ENCODE peak calls at places on chromosomes 1 and 21, in five cellular contexts. G is suprapubic skin, D is psoas muscle, R is IMR-90, H is tibial artery. P is an unnamed sample.

GRCh38 chr21:35565204-35565611 is 495.1 kb downstream of the SETD4 start:
- DNase-seq in G (no peak), D (peak), R (peak), H (peak), P (no peak)

GRCh38 chr21:45549670-45550463 is 7.6 kb upstream of the SLC19A1 start:
- DNase-seq in G (peak), D (no peak), R (no peak), H (peak), P (peak)

GRCh38 chr1:226001852-226002666 is 2.9 kb upstream of the SDE2 start:
- DNase-seq in G (peak), D (peak), R (no peak), H (peak), P (peak)

GRCh38 chr1:219927298-219927955 is 930 bp downstream of the SLC30A10 start:
- DNase-seq in G (no peak), D (no peak), R (no peak), H (no peak), P (no peak)

GRCh38 chr1:220786337-220787068 is at the start of gene MTARC1:
- DNase-seq in G (no peak), D (peak), R (no peak), H (peak), P (peak)

GRCh38 chr21:39020751-39021474 is 162.3 kb downstream of the PSMG1 start:
- DNase-seq in G (no peak), D (no peak), R (peak), H (no peak), P (peak)

GRCh38 chr1:85654066-85654782 is 54.0 kb downstream of the ZNHIT6 start:
- DNase-seq in G (no peak), D (no peak), R (peak), H (no peak), P (no peak)

GRCh38 chr1:21567241-21568005 is 58.2 kb downstream of the ALPL start:
- DNase-seq in G (no peak), D (no peak), R (peak), H (no peak), P (no peak)

GRCh38 chr1:65846911-65847310 is 54.2 kb downstream of the PDE4B start:
- DNase-seq in G (no peak), D (no peak), R (no peak), H (no peak), P (no peak)

GRCh38 chr1:10787274-10787673 is 9.2 kb downstream of the CASZ1 start:
- DNase-seq in G (no peak), D (no peak), R (no peak), H (no peak), P (no peak)

GRCh38 chr1:96361251-96361856 is 360.2 kb upstream of the PTBP2 start:
- DNase-seq in G (no peak), D (no peak), R (no peak), H (no peak), P (no peak)

DNA sequence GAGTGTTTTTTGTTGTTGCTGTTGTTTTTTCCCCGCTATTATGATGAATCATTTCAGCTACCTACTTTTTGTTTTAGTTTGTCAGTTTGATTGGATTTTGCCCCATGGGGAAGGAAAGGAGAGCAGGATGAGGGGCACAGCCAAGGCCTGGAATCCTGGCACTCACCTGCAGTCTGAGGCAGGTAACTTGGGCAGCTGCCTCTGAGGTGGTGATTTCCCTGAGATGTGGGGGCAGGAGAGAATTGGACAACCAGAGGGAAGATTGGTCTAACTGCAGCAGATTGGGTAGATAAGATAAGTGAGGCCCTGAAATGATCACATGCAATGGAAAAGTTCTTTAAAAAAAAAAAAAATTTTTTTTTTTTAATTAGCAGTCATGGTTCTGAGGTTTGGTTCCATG is 1.5 kb upstream of the LAX1 start:
- DNase-seq in G (no peak), D (no peak), R (no peak), H (no peak), P (no peak)
- H3K27ac ChIP-seq in G (no peak), D (no peak), R (no peak), H (no peak), P (no peak)

DNA sequence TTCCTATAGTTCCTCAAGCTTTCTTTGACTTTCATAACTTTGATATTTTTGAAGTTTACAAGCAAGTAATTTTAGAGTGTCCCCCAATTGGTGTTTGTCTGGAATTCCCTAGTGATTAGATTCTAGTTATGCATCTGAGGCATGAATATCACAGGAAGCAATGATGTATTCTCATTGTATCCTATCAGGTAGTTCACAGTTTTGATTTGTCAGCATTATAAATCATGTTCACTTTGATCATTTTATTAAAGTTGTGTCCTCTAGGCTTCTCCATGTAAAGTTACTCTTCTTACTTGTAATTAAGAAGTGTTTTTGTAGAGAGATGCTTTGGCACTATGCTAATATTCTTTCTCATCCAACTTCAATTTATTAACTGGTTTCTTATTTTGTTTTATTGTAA is 53.0 kb downstream of the TYW3 start:
- DNase-seq in G (no peak), D (no peak), R (no peak), H (no peak), P (no peak)
- H3K27ac ChIP-seq in G (no peak), D (no peak), R (no peak), H (no peak), P (no peak)

DNA sequence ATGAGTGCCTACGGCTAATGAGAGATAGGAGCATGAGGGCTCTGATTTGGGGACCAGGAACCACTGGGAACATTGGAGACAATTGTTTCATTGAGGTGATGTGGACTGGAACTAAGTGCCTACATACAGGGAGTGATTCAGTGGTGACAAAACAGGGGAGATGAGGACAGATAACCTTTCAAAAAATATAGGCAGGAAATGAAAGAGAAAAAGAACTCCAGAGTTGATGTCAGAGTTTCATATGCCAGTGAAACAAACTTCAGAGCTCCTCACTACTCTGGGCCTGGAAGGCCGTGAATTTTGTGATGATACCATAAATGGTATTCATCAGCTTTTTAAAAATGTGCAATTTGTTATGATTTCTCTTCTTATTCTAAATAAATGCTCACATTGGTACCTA is 39.3 kb downstream of the FASLG start:
- DNase-seq in G (no peak), D (no peak), R (no peak), H (no peak), P (no peak)
- H3K27ac ChIP-seq in G (no peak), D (no peak), R (no peak), H (no peak), P (no peak)

DNA sequence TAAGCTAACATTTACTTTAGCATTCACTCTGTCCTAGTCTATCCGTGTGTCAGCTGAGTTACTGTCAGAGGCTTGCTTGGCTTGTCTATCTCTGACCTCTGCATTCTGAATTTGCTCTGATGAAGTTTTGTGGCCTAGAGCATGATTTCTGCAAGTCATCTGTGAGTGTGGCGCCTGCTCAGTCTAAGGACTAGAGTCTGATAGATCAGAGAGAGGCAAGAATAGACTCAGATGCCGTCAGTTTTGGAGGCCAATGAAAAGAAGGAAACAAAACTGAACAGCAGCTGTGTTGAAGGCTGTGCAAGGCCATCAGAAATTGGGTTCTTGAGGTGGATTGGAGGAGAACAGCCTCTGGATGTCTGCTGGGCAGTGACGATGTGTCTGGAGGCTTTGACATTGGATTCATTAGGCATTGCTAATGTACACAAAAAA is 573.1 kb downstream of the USP25 start:
- DNase-seq in G (no peak), D (peak), R (peak), H (peak), P (no peak)
- H3K27ac ChIP-seq in G (peak), D (peak), R (no peak), H (peak), P (peak)

DNA sequence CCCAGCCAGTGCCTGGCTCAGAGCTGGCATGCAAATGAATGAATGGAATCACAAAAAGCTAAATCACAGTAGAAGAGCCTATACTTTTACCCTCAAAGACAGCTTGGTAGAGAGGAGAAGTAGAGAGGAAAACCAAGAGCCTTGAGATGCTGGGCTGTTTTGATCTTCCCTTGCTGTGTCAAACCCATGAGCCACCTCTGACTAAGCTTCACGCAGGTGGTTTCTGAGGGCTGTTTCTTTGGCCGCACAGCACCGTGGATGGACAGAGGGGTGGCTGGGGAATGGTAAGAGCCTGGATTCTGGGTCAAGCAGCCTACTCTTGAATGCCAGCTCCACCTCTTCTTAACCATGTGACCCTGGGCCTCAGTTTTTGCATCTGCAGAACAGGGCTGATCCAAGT is 18.6 kb downstream of the ABCG1 start:
- DNase-seq in G (no peak), D (no peak), R (no peak), H (no peak), P (no peak)
- H3K27ac ChIP-seq in G (no peak), D (peak), R (no peak), H (no peak), P (peak)

GRCh38 chr21:33301632-33302002 is 23.2 kb upstream of the IFNAR1 start:
- DNase-seq in G (no peak), D (no peak), R (no peak), H (no peak), P (no peak)
- H3K27ac ChIP-seq in G (peak), D (peak), R (no peak), H (no peak), P (peak)

GRCh38 chr1:15949453-15950245 is 26.3 kb downstream of the ZBTB17 start:
- DNase-seq in G (peak), D (peak), R (peak), H (peak), P (peak)
- H3K27ac ChIP-seq in G (peak), D (peak), R (peak), H (peak), P (peak)